ENCODE peak calls at places on chromosome 6, in ten cellular contexts. One of them, this sample, is unnamed.
A peak's percentile ranks its signal among the peaks of the same experiment; 100 is the strongest.

GRCh38 chr6:160115421-160115820 is 6.2 kb upstream of the SLC22A1 start:
- DNase-seq in endothelial cell of umbilical vein: no peak
- DNase-seq in fibroblast of lung: no peak
- DNase-seq in HCT116: no peak
- DNase-seq in GM23338: no peak
- DNase-seq in HepG2: no peak
- DNase-seq in H1: no peak
- DNase-seq in MM.1S: no peak
- DNase-seq in PC-3: no peak
- DNase-seq in K562: no peak
- DNase-seq in this sample: no peak

GRCh38 chr6:3727593-3728108 is 23.9 kb downstream of the PXDC1 start:
- DNase-seq in MM.1S: no peak
- DNase-seq in K562: no peak
- DNase-seq in fibroblast of lung: no peak
- DNase-seq in PC-3: no peak
- DNase-seq in GM23338: no peak
- DNase-seq in HepG2: no peak
- DNase-seq in H1: no peak
- DNase-seq in HCT116: no peak
- DNase-seq in endothelial cell of umbilical vein: no peak
- DNase-seq in this sample: no peak

GRCh38 chr6:25296980-25297379 is 17.8 kb downstream of the CARMIL1 start:
- DNase-seq in HepG2: no peak
- DNase-seq in GM23338: no peak
- DNase-seq in K562: no peak
- DNase-seq in H1: no peak
- DNase-seq in MM.1S: no peak
- DNase-seq in PC-3: no peak
- DNase-seq in HCT116: no peak
- DNase-seq in endothelial cell of umbilical vein: no peak
- DNase-seq in fibroblast of lung: peak; percentile 80
- DNase-seq in this sample: no peak

GRCh38 chr6:14804001-14804401 is 441.9 kb upstream of the JARID2 start:
- DNase-seq in PC-3: no peak
- DNase-seq in fibroblast of lung: no peak
- DNase-seq in H1: no peak
- DNase-seq in MM.1S: no peak
- DNase-seq in GM23338: no peak
- DNase-seq in HepG2: no peak
- DNase-seq in K562: no peak
- DNase-seq in HCT116: no peak
- DNase-seq in endothelial cell of umbilical vein: no peak
- DNase-seq in this sample: no peak

GRCh38 chr6:160679402-160679769 is 15.3 kb upstream of the LPA start:
- DNase-seq in GM23338: peak; percentile 77
- DNase-seq in K562: peak; percentile 26
- DNase-seq in fibroblast of lung: no peak
- DNase-seq in HCT116: no peak
- DNase-seq in HepG2: no peak
- DNase-seq in MM.1S: no peak
- DNase-seq in PC-3: no peak
- DNase-seq in endothelial cell of umbilical vein: no peak
- DNase-seq in H1: peak; percentile 25
- DNase-seq in this sample: no peak

GRCh38 chr6:48032156-48032555 is 78.8 kb downstream of the PTCHD4 start:
- DNase-seq in H1: no peak
- DNase-seq in GM23338: no peak
- DNase-seq in MM.1S: no peak
- DNase-seq in HepG2: peak; percentile 28
- DNase-seq in endothelial cell of umbilical vein: peak; percentile 77
- DNase-seq in K562: no peak
- DNase-seq in HCT116: no peak
- DNase-seq in fibroblast of lung: peak; percentile 96
- DNase-seq in PC-3: peak; percentile 36
- DNase-seq in this sample: peak; percentile 57

GRCh38 chr6:79796197-79796596 is 151.2 kb downstream of the ELOVL4 start:
- DNase-seq in PC-3: no peak
- DNase-seq in HepG2: no peak
- DNase-seq in MM.1S: no peak
- DNase-seq in HCT116: no peak
- DNase-seq in GM23338: no peak
- DNase-seq in H1: no peak
- DNase-seq in fibroblast of lung: no peak
- DNase-seq in endothelial cell of umbilical vein: no peak
- DNase-seq in K562: no peak
- DNase-seq in this sample: no peak

GRCh38 chr6:118650500-118651281 is 700 bp downstream of the CEP85L start:
- DNase-seq in K562: peak; percentile 55
- DNase-seq in HCT116: no peak
- DNase-seq in fibroblast of lung: peak; percentile 58
- DNase-seq in PC-3: peak; percentile 34
- DNase-seq in endothelial cell of umbilical vein: no peak
- DNase-seq in HepG2: no peak
- DNase-seq in GM23338: peak; percentile 74
- DNase-seq in MM.1S: peak; percentile 31
- DNase-seq in H1: no peak
- DNase-seq in this sample: no peak

GRCh38 chr6:154986787-154987235 is 8.3 kb upstream of the TIAM2 start:
- DNase-seq in HepG2: no peak
- DNase-seq in PC-3: peak; percentile 2
- DNase-seq in GM23338: no peak
- DNase-seq in MM.1S: no peak
- DNase-seq in K562: no peak
- DNase-seq in fibroblast of lung: no peak
- DNase-seq in H1: no peak
- DNase-seq in endothelial cell of umbilical vein: peak; percentile 57
- DNase-seq in HCT116: no peak
- DNase-seq in this sample: no peak

GRCh38 chr6:5946181-5946580 is 60.5 kb downstream of the NRN1 start:
- DNase-seq in H1: no peak
- DNase-seq in HepG2: no peak
- DNase-seq in MM.1S: no peak
- DNase-seq in K562: no peak
- DNase-seq in PC-3: no peak
- DNase-seq in endothelial cell of umbilical vein: no peak
- DNase-seq in GM23338: no peak
- DNase-seq in fibroblast of lung: no peak
- DNase-seq in HCT116: no peak
- DNase-seq in this sample: no peak

GRCh38 chr6:16766043-16766521 is 4.8 kb upstream of the ATXN1 start:
- DNase-seq in HepG2: no peak
- DNase-seq in PC-3: peak; percentile 98
- DNase-seq in fibroblast of lung: peak; percentile 94
- DNase-seq in endothelial cell of umbilical vein: peak; percentile 64
- DNase-seq in HCT116: peak; percentile 83
- DNase-seq in GM23338: no peak
- DNase-seq in H1: no peak
- DNase-seq in K562: no peak
- DNase-seq in MM.1S: peak; percentile 66
- DNase-seq in this sample: no peak

GRCh38 chr6:154474636-154475428 is 35.7 kb downstream of the CNKSR3 start:
- DNase-seq in PC-3: peak; percentile 51
- DNase-seq in MM.1S: no peak
- DNase-seq in GM23338: no peak
- DNase-seq in HepG2: no peak
- DNase-seq in HCT116: peak; percentile 7
- DNase-seq in fibroblast of lung: peak; percentile 67
- DNase-seq in H1: no peak
- DNase-seq in K562: no peak
- DNase-seq in endothelial cell of umbilical vein: peak; percentile 65
- DNase-seq in this sample: no peak

GRCh38 chr6:3312604-3313167 is 53.9 kb downstream of the PSMG4 start:
- DNase-seq in K562: no peak
- DNase-seq in GM23338: no peak
- DNase-seq in MM.1S: no peak
- DNase-seq in endothelial cell of umbilical vein: no peak
- DNase-seq in HCT116: no peak
- DNase-seq in HepG2: no peak
- DNase-seq in fibroblast of lung: no peak
- DNase-seq in PC-3: no peak
- DNase-seq in H1: no peak
- DNase-seq in this sample: no peak

GRCh38 chr6:141056945-141057635 is 1075.6 kb upstream of the GJE1 start:
- DNase-seq in MM.1S: peak; percentile 41
- DNase-seq in H1: no peak
- DNase-seq in GM23338: no peak
- DNase-seq in HepG2: no peak
- DNase-seq in K562: no peak
- DNase-seq in HCT116: no peak
- DNase-seq in fibroblast of lung: no peak
- DNase-seq in endothelial cell of umbilical vein: no peak
- DNase-seq in PC-3: no peak
- DNase-seq in this sample: peak; percentile 61

GRCh38 chr6:133241088-133241900 is at the start of gene EYA4:
- DNase-seq in PC-3: peak; percentile 62
- DNase-seq in K562: no peak
- DNase-seq in MM.1S: peak; percentile 45
- DNase-seq in fibroblast of lung: peak; percentile 81
- DNase-seq in H1: no peak
- DNase-seq in HCT116: no peak
- DNase-seq in endothelial cell of umbilical vein: no peak
- DNase-seq in GM23338: peak; percentile 69
- DNase-seq in HepG2: no peak
- DNase-seq in this sample: no peak
- TF ChIP-seq EZH2 in PC-3: no peak
- TF ChIP-seq EZH2 in K562: no peak
- TF ChIP-seq EZH2 in MM.1S: no peak
- TF ChIP-seq EZH2 in fibroblast of lung: no peak
- TF ChIP-seq EZH2 in H1: no peak
- TF ChIP-seq EZH2 in HCT116: no peak
- TF ChIP-seq EZH2 in endothelial cell of umbilical vein: no peak
- TF ChIP-seq EZH2 in GM23338: peak; percentile 94
- TF ChIP-seq EZH2 in HepG2: no peak
- TF ChIP-seq EZH2 in this sample: no peak

DNA sequence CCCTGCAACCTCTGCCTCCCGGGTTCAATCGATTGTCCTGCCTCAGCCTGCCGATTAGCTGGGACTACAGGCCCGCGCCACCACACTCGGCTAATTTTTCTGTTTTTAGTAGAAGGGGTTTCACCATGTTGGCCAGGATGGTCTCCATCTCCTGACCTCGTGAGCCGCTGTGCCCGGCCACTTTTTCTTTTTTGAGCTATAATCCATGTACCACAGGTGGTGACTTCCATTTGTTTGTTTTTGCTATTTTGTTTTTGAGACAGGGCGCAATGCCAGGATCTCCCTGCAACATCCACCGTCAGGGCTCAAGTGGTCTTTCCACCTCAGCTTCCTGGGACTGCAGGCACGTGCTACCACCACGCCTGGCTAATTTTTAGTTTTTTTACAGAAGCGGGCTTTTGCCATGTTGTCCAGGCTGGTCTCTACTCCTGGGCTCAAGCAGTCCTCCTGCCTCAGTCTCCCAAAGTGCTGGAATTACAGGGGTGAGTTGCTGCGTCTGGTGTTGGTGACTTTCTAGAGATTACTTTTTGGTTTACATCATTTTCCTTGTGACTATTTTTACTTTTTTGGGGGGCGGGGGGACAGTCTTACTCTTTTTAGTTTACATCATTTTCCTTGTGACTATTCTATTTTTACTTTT is 8.6 kb downstream of the HSPA1B start:
- DNase-seq in H1: no peak
- DNase-seq in HepG2: no peak
- DNase-seq in endothelial cell of umbilical vein: no peak
- DNase-seq in K562: no peak
- DNase-seq in GM23338: no peak
- DNase-seq in PC-3: no peak
- DNase-seq in fibroblast of lung: no peak
- DNase-seq in MM.1S: no peak
- DNase-seq in HCT116: no peak
- DNase-seq in this sample: no peak
- H3K36me3 ChIP-seq in H1: peaks cover 34% of the 10 kb centered on the region
- H3K36me3 ChIP-seq in HepG2: peaks cover 12% of the 10 kb centered on the region
- H3K36me3 ChIP-seq in endothelial cell of umbilical vein: peaks cover 21% of the 10 kb centered on the region
- H3K36me3 ChIP-seq in K562: peaks cover 67% of the 10 kb centered on the region
- H3K36me3 ChIP-seq in GM23338: peaks cover 50% of the 10 kb centered on the region
- H3K36me3 ChIP-seq in PC-3: peaks cover 45% of the 10 kb centered on the region
- H3K36me3 ChIP-seq in fibroblast of lung: peaks cover 18% of the 10 kb centered on the region
- H3K36me3 ChIP-seq in MM.1S: peaks cover 27% of the 10 kb centered on the region
- H3K36me3 ChIP-seq in HCT116: peaks cover 24% of the 10 kb centered on the region
- H3K36me3 ChIP-seq in this sample: peaks cover 54% of the 10 kb centered on the region

GRCh38 chr6:1379810-1380198 is 9.6 kb upstream of the FOXF2 start:
- DNase-seq in GM23338: no peak
- DNase-seq in MM.1S: no peak
- DNase-seq in fibroblast of lung: no peak
- DNase-seq in K562: no peak
- DNase-seq in H1: no peak
- DNase-seq in HCT116: no peak
- DNase-seq in HepG2: no peak
- DNase-seq in PC-3: no peak
- DNase-seq in endothelial cell of umbilical vein: no peak
- DNase-seq in this sample: no peak

GRCh38 chr6:1377526-1378223 is 11.7 kb upstream of the FOXF2 start:
- DNase-seq in endothelial cell of umbilical vein: no peak
- DNase-seq in MM.1S: no peak
- DNase-seq in HCT116: no peak
- DNase-seq in GM23338: peak; percentile 66
- DNase-seq in HepG2: no peak
- DNase-seq in fibroblast of lung: no peak
- DNase-seq in K562: no peak
- DNase-seq in H1: no peak
- DNase-seq in PC-3: no peak
- DNase-seq in this sample: no peak

GRCh38 chr6:1376653-1377052 is 12.7 kb upstream of the FOXF2 start:
- DNase-seq in HepG2: no peak
- DNase-seq in PC-3: no peak
- DNase-seq in GM23338: no peak
- DNase-seq in fibroblast of lung: no peak
- DNase-seq in H1: no peak
- DNase-seq in HCT116: no peak
- DNase-seq in MM.1S: no peak
- DNase-seq in K562: no peak
- DNase-seq in endothelial cell of umbilical vein: no peak
- DNase-seq in this sample: no peak

GRCh38 chr6:1379026-1379809 is 10.2 kb upstream of the FOXF2 start:
- DNase-seq in K562: no peak
- DNase-seq in H1: no peak
- DNase-seq in HepG2: no peak
- DNase-seq in PC-3: no peak
- DNase-seq in fibroblast of lung: no peak
- DNase-seq in MM.1S: peak; percentile 24
- DNase-seq in GM23338: no peak
- DNase-seq in endothelial cell of umbilical vein: no peak
- DNase-seq in HCT116: no peak
- DNase-seq in this sample: no peak

GRCh38 chr6:1378224-1379025 is 11.0 kb upstream of the FOXF2 start:
- DNase-seq in MM.1S: no peak
- DNase-seq in HepG2: no peak
- DNase-seq in K562: no peak
- DNase-seq in H1: no peak
- DNase-seq in endothelial cell of umbilical vein: no peak
- DNase-seq in HCT116: no peak
- DNase-seq in fibroblast of lung: no peak
- DNase-seq in PC-3: no peak
- DNase-seq in GM23338: peak; percentile 70
- DNase-seq in this sample: no peak
- H3K4me3 ChIP-seq in MM.1S: no peak overlapping the region
- H3K4me3 ChIP-seq in HepG2: no peak overlapping the region
- H3K4me3 ChIP-seq in K562: no peak overlapping the region
- H3K4me3 ChIP-seq in H1: peak overlapping the region; percentile 9
- H3K4me3 ChIP-seq in endothelial cell of umbilical vein: no peak overlapping the region
- H3K4me3 ChIP-seq in HCT116: no peak overlapping the region
- H3K4me3 ChIP-seq in fibroblast of lung: no peak overlapping the region
- H3K4me3 ChIP-seq in PC-3: no peak overlapping the region
- H3K4me3 ChIP-seq in GM23338: peak overlapping the region; percentile 53
- H3K4me3 ChIP-seq in this sample: no peak overlapping the region

GRCh38 chr6:89411269-89412070 is 603 bp downstream of the RRAGD start:
- DNase-seq in HCT116: no peak
- DNase-seq in fibroblast of lung: no peak
- DNase-seq in PC-3: no peak
- DNase-seq in endothelial cell of umbilical vein: no peak
- DNase-seq in HepG2: no peak
- DNase-seq in GM23338: peak; percentile 76
- DNase-seq in H1: no peak
- DNase-seq in MM.1S: peak; percentile 34
- DNase-seq in K562: no peak
- DNase-seq in this sample: no peak
- TF ChIP-seq EZH2 in HCT116: no peak
- TF ChIP-seq EZH2 in fibroblast of lung: peak; percentile 84
- TF ChIP-seq EZH2 in PC-3: peak; percentile 83
- TF ChIP-seq EZH2 in endothelial cell of umbilical vein: peak; percentile 93
- TF ChIP-seq EZH2 in HepG2: no peak
- TF ChIP-seq EZH2 in GM23338: no peak
- TF ChIP-seq EZH2 in H1: no peak
- TF ChIP-seq EZH2 in MM.1S: no peak
- TF ChIP-seq EZH2 in K562: no peak
- TF ChIP-seq EZH2 in this sample: no peak

This sample was measured in SK-N-MC.